ENCODE peak calls at places on chromosome 22, in seven cellular contexts. P is hepatocyte; S is spleen; K is mammary epithelial cell; E is mucosa of descending colon; U is body of pancreas; V is CD8-positive, alpha-beta T cell. O is an unnamed sample. For H3K4me1, the result is how much of the 10 kb centered on the place peaks cover.

GRCh38 chr22:30859714-30860095 is 108.9 kb downstream of the MORC2 start:
- DNase-seq in K (no peak), P (peak), S (peak), V (no peak), E (no peak), U (no peak), O (no peak)

GRCh38 chr22:29580200-29580810 is 608 bp downstream of the NIPSNAP1 start:
- DNase-seq in V (no peak), S (peak), E (peak), K (no peak), P (peak), U (peak), O (peak)

GRCh38 chr22:36744791-36745190 is 31.1 kb downstream of the IFT27 start:
- DNase-seq in P (no peak), V (no peak), E (no peak), S (no peak), U (peak), K (no peak), O (no peak)

GRCh38 chr22:36125434-36125833 is 35.1 kb downstream of the APOL3 start:
- DNase-seq in K (no peak), S (no peak), V (no peak), E (no peak), P (no peak), U (no peak), O (no peak)

GRCh38 chr22:36480941-36481392 is 473 bp downstream of the TXN2 start:
- DNase-seq in E (no peak), V (no peak), S (no peak), K (no peak), P (no peak), U (no peak), O (no peak)

GRCh38 chr22:37639771-37640590 is 512 bp downstream of the SH3BP1 start:
- DNase-seq in P (no peak), K (peak), U (peak), E (no peak), S (peak), V (no peak), O (no peak)

GRCh38 chr22:39494471-39495120 is 7.5 kb upstream of the MIEF1 start:
- DNase-seq in E (peak), P (no peak), V (no peak), S (no peak), U (no peak), K (no peak), O (no peak)

GRCh38 chr22:17962168-17962567 is 62.2 kb downstream of the MICAL3 start:
- DNase-seq in K (no peak), U (no peak), E (no peak), V (no peak), P (no peak), S (no peak), O (no peak)

GRCh38 chr22:24145446-24146189 is 35.7 kb upstream of the SUSD2 start:
- DNase-seq in U (no peak), S (no peak), P (no peak), V (no peak), K (no peak), E (no peak), O (no peak)

GRCh38 chr22:28903719-28904118 is 20.3 kb downstream of the ZNRF3 start:
- DNase-seq in P (no peak), K (no peak), U (peak), S (no peak), E (no peak), V (no peak), O (no peak)

DNA sequence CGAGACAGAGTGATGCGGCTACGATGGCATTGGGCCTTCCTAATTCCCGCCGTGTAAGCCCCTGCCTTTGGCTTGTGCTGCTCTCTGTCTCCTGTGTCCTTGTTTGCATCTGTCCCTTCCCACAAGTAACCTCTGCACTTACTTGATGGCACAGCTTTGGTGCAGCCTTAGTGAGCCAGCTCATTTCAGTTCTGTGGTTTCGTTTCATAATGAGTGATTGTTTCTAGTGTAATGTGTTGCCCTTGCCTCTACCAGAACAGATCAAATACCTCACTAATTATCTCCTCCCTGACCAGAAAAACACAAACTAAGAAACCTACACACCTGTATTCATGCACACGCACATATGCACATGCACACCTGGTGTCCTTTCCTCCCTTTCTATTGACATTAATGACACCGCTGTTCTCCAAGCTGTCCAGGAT is 58.8 kb downstream of the GRK3 start:
- DNase-seq in S (no peak), P (no peak), K (peak), U (no peak), E (no peak), V (no peak), O (no peak)
- H3K4me3 ChIP-seq in S (no peak), P (no peak), K (no peak), U (no peak), E (no peak), V (no peak), O (no peak)

GRCh38 chr22:22239311-22239939 is 5.2 kb upstream of the VPREB1 start:
- DNase-seq in K (no peak), E (no peak), S (no peak), V (no peak), U (no peak), P (no peak), O (no peak)

GRCh38 chr22:22233081-22233480 is 11.5 kb upstream of the VPREB1 start:
- DNase-seq in P (no peak), E (no peak), K (no peak), S (no peak), V (no peak), U (no peak), O (no peak)

GRCh38 chr22:22237521-22237920 is 7.1 kb upstream of the VPREB1 start:
- DNase-seq in E (no peak), K (no peak), V (no peak), U (no peak), P (no peak), S (no peak), O (no peak)

GRCh38 chr22:22230438-22230837 is 14.1 kb upstream of the VPREB1 start:
- DNase-seq in V (no peak), S (no peak), P (no peak), E (no peak), U (no peak), K (no peak), O (no peak)

GRCh38 chr22:22235564-22235963 is 9.0 kb upstream of the VPREB1 start:
- DNase-seq in K (peak), P (peak), V (peak), S (no peak), E (no peak), U (peak), O (peak)
- TF ChIP-seq CTCF in K (peak), P (peak), V (peak), S (peak), E (peak), U (peak), O (peak)

GRCh38 chr22:46507451-46508390 is 29.7 kb downstream of the CELSR1 start:
- DNase-seq in K (no peak), V (no peak), U (no peak), P (peak), E (no peak), S (no peak), O (no peak)
- H3K4me1 ChIP-seq in K (under half), V (under half), U (under half), P (under half), E (under half), S (under half), O (under half)

GRCh38 chr22:19169947-19170318 is 8.6 kb downstream of the SLC25A1 start:
- DNase-seq in U (no peak), P (no peak), S (peak), E (peak), K (no peak), V (no peak), O (no peak)

GRCh38 chr22:19167106-19167869 is 11.2 kb downstream of the SLC25A1 start:
- DNase-seq in U (no peak), V (no peak), K (no peak), P (no peak), E (no peak), S (peak), O (no peak)

GRCh38 chr22:19166421-19166820 is 12.1 kb downstream of the SLC25A1 start:
- DNase-seq in P (no peak), V (no peak), U (no peak), K (no peak), E (no peak), S (no peak), O (no peak)

GRCh38 chr22:19168088-19168890 is 10.2 kb downstream of the SLC25A1 start:
- DNase-seq in E (no peak), V (no peak), P (peak), U (no peak), K (no peak), S (no peak), O (no peak)

DNA sequence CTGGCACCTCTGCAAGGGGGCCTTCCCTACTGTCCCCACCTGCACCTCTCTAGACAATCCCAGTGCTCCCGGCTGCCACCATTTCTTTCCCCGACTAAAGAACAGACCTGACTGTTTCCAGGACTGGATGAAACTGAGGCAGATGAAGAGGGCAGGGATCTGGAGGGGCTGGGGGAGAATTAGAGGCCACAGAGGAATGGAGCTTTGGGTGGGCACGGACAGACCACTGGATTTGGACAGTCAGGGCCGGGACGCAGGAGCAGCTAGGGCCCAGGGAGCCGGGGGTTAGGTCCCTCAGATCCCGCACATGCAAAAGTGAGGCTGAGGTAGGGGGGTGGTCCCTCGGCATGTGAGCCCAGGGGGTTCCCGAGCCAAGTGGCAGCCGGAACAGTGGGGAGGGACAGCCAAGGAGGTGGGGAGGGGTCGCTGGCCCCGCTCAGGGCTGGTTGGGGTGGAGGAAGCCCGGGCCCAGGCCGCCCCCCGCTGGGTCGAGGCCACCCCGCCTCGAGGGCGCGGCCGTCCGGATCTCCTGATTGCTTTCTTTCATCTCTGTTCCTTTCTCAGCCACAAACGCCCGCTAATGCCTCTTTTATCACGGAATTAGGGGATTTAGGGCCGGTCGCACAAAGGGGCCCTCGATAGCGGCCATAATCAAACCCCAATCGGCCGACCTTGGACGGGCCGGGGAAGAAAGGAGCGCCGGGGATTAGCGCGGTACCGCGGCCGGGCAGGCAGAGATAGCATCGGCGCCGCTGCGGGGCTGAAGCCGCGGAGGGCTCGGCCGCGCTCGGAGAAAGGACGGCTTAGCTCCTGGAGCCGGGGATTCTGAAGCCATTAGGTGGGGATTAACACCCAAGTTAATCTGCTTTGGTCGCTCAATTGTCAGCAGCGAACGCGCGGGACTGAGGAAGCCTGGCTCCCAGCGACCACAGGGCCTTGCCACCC is 9.3 kb downstream of the SLC25A1 start:
- DNase-seq in U (no peak), E (no peak), V (no peak), S (no peak), K (no peak), P (peak), O (no peak)
- H3K4me3 ChIP-seq in U (no peak), E (no peak), V (no peak), S (peak), K (no peak), P (no peak), O (peak)

GRCh38 chr22:50058338-50059184 is 463 bp upstream of the TTLL8 start:
- DNase-seq in P (no peak), S (no peak), K (no peak), V (no peak), U (no peak), E (peak), O (no peak)
- TF ChIP-seq CTCF in P (no peak), S (no peak), K (no peak), V (no peak), U (no peak), E (no peak), O (no peak)

GRCh38 chr22:41274856-41275255 is 11.1 kb downstream of the RANGAP1 start:
- DNase-seq in U (no peak), E (no peak), K (no peak), P (no peak), S (no peak), V (no peak), O (no peak)

GRCh38 chr22:41273128-41273527 is 12.9 kb downstream of the RANGAP1 start:
- DNase-seq in K (no peak), E (no peak), S (no peak), V (no peak), U (no peak), P (no peak), O (no peak)

GRCh38 chr22:41267958-41268357 is 18.0 kb downstream of the RANGAP1 start:
- DNase-seq in E (no peak), S (no peak), P (no peak), K (no peak), V (no peak), U (no peak), O (no peak)

DNA sequence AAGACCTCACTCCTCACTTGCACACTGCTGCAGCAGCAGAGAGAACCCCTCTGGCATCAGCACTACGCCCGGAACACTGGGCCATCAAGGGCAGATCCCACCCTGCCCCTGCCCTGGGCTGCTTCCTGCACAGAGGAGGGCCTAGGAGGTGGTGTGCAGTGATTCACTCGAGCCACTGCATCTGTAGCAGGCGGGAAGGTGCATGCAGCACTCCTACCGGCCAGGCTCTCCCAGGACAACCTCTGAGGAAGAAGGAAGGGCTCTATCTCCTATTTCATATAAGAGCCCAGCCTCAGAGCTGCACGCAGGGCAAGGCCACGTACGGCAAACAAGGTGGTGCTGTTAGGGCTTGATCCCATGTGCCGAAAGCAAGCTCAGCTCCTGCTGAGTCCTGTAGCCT is 14.2 kb downstream of the RANGAP1 start:
- DNase-seq in S (no peak), E (no peak), U (no peak), V (no peak), K (no peak), P (no peak), O (no peak)
- H3K4me1 ChIP-seq in S (under half), E (under half), U (under half), V (under half), K (under half), P (under half), O (under half)

GRCh38 chr22:42443240-42444059 is 11.2 kb upstream of the NFAM1 start:
- DNase-seq in K (no peak), V (no peak), P (no peak), E (no peak), U (no peak), S (no peak), O (no peak)

GRCh38 chr22:42446151-42446550 is 13.9 kb upstream of the NFAM1 start:
- DNase-seq in P (no peak), V (no peak), K (no peak), S (no peak), E (peak), U (no peak), O (no peak)

GRCh38 chr22:42440728-42441127 is 8.5 kb upstream of the NFAM1 start:
- DNase-seq in K (no peak), E (no peak), S (no peak), U (no peak), P (no peak), V (no peak), O (no peak)

GRCh38 chr22:42442746-42443145 is 10.5 kb upstream of the NFAM1 start:
- DNase-seq in E (no peak), S (no peak), V (no peak), P (no peak), K (no peak), U (no peak), O (no peak)

DNA sequence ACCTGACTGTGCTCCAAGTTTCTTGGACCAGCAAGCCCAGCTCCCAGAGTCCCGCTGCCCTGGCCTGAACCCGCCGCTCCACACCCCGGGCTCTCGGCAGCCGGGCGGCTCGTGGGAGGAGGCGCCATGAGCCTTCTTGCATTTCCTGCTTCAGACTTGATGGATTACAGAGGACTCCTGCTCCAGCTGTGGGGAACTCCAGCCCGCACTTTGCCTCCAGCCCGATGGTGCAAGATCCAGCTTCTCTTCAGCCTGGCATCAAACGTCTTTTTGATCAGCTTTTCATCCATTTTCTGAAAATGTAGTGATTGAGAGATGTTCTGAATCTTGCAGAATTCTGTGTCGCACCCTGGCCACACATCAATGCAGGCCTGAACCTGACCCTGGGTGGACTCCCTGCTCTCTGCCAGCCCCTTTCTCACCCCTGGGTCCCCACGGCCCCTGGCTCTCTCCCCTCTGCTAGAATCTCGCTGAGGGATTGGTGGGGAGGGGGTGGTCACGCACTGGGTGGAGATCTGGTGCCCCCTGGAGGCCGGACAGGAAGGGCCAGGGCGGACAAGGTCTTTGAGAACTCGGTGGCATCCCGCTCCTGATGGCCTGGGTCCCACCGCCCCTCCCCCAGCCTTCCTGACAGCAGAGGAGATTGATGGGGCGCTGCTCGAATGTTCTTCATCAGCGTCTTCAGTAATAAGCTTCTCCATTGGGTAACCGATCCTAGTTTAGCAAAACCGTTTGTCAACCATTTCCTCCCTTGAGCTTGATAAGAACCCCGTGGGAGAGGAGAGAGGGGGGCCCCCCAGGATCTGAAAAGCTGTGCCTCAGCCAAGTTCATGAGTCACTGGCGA is 12.1 kb upstream of the NFAM1 start:
- DNase-seq in K (peak), E (peak), P (peak), V (peak), U (peak), S (peak), O (peak)
- H3K4me3 ChIP-seq in K (no peak), E (no peak), P (no peak), V (peak), U (no peak), S (no peak), O (peak)

DNA sequence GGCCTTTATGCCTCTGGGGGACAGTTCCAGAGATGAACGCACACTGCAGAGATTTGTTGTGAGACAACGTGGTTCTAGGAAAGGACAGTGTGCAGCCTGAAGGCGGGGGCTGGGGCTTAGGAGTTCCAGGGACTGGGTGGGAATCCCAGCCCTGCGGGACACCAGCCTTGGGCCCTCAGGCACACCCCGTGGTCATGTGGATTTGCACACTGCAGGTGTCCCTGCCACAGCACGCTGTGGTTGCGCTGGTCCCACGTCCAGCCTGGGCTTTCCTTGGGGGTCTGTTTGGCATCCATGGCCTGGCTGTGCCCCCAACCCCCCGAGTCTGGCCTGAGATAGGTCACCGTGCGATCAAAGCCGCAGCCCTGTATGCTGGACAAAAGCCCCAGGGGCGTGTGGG is 7.3 kb downstream of the SHISAL1 start:
- DNase-seq in S (no peak), P (no peak), U (no peak), V (no peak), K (no peak), E (no peak), O (no peak)
- TF ChIP-seq CTCF in S (no peak), P (no peak), U (no peak), V (no peak), K (no peak), E (no peak), O (no peak)

O was measured in colonic mucosa.